ENCODE peak calls at places on chromosomes 3 and 15, in seven cellular contexts. V, Z, S, F, Q, B and I are unnamed samples.

GRCh38 chr3:43346990-43347749 is 60.8 kb downstream of the SNRK start:
- DNase-seq in Q (peak; percentile 17), V (peak; percentile 21), Z (no peak), S (no peak), F (no peak), B (no peak), I (no peak)

GRCh38 chr3:123571264-123571972 is 13.4 kb downstream of the HACD2 start:
- DNase-seq in B (peak; percentile 51), Z (peak; percentile 97), V (no peak), S (no peak), F (peak; percentile 80), Q (no peak), I (no peak)

GRCh38 chr3:25910997-25911396 is 121.1 kb downstream of the OXSM start:
- DNase-seq in Q (peak; percentile 6), V (peak; percentile 48), B (peak; percentile 70), F (peak; percentile 56), S (no peak), Z (peak; percentile 61), I (no peak)

GRCh38 chr3:56302417-56302816 is 165.8 kb downstream of the ERC2 start:
- DNase-seq in Q (peak; percentile 12), B (no peak), S (no peak), Z (peak; percentile 55), F (no peak), V (no peak), I (peak; percentile 51)

GRCh38 chr3:17166369-17166768 is 281.6 kb downstream of the PLCL2 start:
- DNase-seq in B (no peak), Q (no peak), Z (no peak), V (no peak), F (no peak), S (no peak), I (no peak)

GRCh38 chr15:36484038-36484778 is 95.2 kb upstream of the CDIN1 start:
- DNase-seq in S (no peak), B (no peak), F (no peak), V (peak; percentile 87), Z (no peak), Q (no peak), I (no peak)

GRCh38 chr15:45869034-45869668 is 234.3 kb downstream of the SQOR start:
- DNase-seq in V (no peak), Z (no peak), S (no peak), F (no peak), B (no peak), Q (no peak), I (no peak)

GRCh38 chr3:186281172-186281571 is 80.9 kb downstream of the DGKG start:
- DNase-seq in S (no peak), Z (no peak), V (peak; percentile 88), Q (peak; percentile 77), F (no peak), B (no peak), I (no peak)

GRCh38 chr15:65329991-65330735 is 25.7 kb downstream of the RNU5B-1 start:
- DNase-seq in V (no peak), F (no peak), S (no peak), Q (no peak), Z (no peak), B (no peak), I (no peak)

GRCh38 chr3:123705886-123706285 is 121.0 kb upstream of the HACD2 start:
- DNase-seq in Z (no peak), Q (no peak), V (no peak), F (no peak), S (no peak), B (no peak), I (no peak)

GRCh38 chr15:59812889-59813288 is 123.8 kb upstream of the BNIP2 start:
- DNase-seq in Q (no peak), V (no peak), Z (peak; percentile 46), S (no peak), B (no peak), F (no peak), I (no peak)

GRCh38 chr15:50181206-50181982 is 602 bp upstream of the SLC27A2 start:
- DNase-seq in F (peak; percentile 43), Z (no peak), B (peak; percentile 48), V (no peak), Q (no peak), S (no peak), I (no peak)

GRCh38 chr3:150293401-150294001 is 114.6 kb upstream of the TSC22D2 start:
- DNase-seq in F (no peak), V (peak; percentile 81), B (no peak), Q (peak; percentile 56), S (no peak), Z (no peak), I (peak; percentile 93)

GRCh38 chr15:77087213-77087612 is 16.3 kb upstream of the TSPAN3 start:
- DNase-seq in V (no peak), S (no peak), Z (no peak), Q (no peak), B (no peak), F (no peak), I (no peak)

GRCh38 chr3:16767006-16767405 is 117.7 kb upstream of the PLCL2 start:
- DNase-seq in Z (peak; percentile 47), F (peak; percentile 35), V (no peak), Q (no peak), B (no peak), S (no peak), I (peak; percentile 33)

GRCh38 chr15:84955089-84955848 is 26.4 kb upstream of the PDE8A start:
- DNase-seq in Z (peak; percentile 83), S (peak; percentile 15), Q (peak; percentile 81), B (peak; percentile 70), V (peak; percentile 78), F (peak; percentile 78), I (peak; percentile 61)

GRCh38 chr3:23735575-23736326 is 70.0 kb upstream of the UBE2E1 start:
- DNase-seq in F (no peak), Z (no peak), S (no peak), Q (peak; percentile 50), V (no peak), B (no peak), I (no peak)

GRCh38 chr3:98612587-98612986 is 19.2 kb upstream of the CPOX start:
- DNase-seq in S (no peak), B (peak; percentile 69), Z (peak; percentile 80), F (peak; percentile 76), Q (no peak), V (no peak), I (no peak)

GRCh38 chr3:15271785-15272381 is 60.5 kb downstream of the SH3BP5 start:
- DNase-seq in Z (no peak), S (no peak), F (no peak), B (no peak), Q (no peak), V (no peak), I (peak; percentile 33)

GRCh38 chr3:174480767-174481166 is 378.4 kb upstream of the NAALADL2 start:
- DNase-seq in S (no peak), B (no peak), F (no peak), V (no peak), Z (no peak), Q (no peak), I (no peak)

GRCh38 chr3:171950373-171950772 is 89.0 kb upstream of the FNDC3B start:
- DNase-seq in B (no peak), V (peak; percentile 56), F (no peak), Z (peak; percentile 89), S (no peak), Q (peak; percentile 59), I (no peak)

GRCh38 chr3:133663569-133664313 is 2.0 kb upstream of the TOPBP1 start:
- DNase-seq in Q (peak; percentile 68), V (peak; percentile 55), Z (peak; percentile 88), B (peak; percentile 47), S (peak; percentile 41), F (peak; percentile 57), I (peak; percentile 89)

GRCh38 chr3:120753831-120754230 is 11.3 kb downstream of the GTF2E1 start:
- DNase-seq in V (peak; percentile 27), F (no peak), S (no peak), Z (no peak), B (no peak), Q (no peak), I (no peak)

GRCh38 chr3:73291541-73291940 is 230.1 kb downstream of the EBLN2 start:
- DNase-seq in Z (no peak), F (no peak), S (no peak), V (no peak), Q (no peak), B (no peak), I (no peak)

GRCh38 chr3:73294532-73294931 is 233.1 kb downstream of the EBLN2 start:
- DNase-seq in B (no peak), Z (peak; percentile 48), Q (no peak), F (peak; percentile 35), V (no peak), S (no peak), I (no peak)

GRCh38 chr3:73296258-73296635 is 234.8 kb downstream of the EBLN2 start:
- DNase-seq in F (no peak), V (no peak), Q (no peak), Z (no peak), B (no peak), S (no peak), I (no peak)

GRCh38 chr3:73295511-73296257 is 234.2 kb downstream of the EBLN2 start:
- DNase-seq in S (no peak), F (no peak), Q (no peak), V (no peak), Z (no peak), B (no peak), I (no peak)

DNA sequence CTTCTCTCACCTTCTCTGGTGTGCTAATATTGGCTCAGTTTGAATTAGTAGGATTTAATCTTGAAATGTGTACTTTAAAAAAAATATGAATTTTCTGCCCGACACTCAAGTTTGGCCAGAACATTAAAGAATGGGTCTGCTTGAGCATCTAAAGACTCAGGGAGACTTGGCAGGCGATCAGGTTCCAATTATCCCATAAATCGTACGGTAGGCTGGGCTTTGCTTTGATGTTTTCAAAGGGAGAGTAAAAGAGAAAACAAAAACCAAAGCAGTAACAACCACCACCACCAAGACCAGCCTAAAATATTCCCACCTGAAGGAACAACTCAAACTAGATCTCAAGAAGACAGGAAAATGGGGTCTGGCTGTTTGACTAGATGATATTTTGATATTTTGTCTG is 230.8 kb downstream of the EBLN2 start:
- DNase-seq in Q (no peak), V (no peak), Z (no peak), S (no peak), B (no peak), F (no peak), I (no peak)
- H2AK5ac ChIP-seq in Q (no peak overlapping the region), V (no peak overlapping the region), Z (no peak overlapping the region), S (no peak overlapping the region), B (no peak overlapping the region), F (no peak overlapping the region), I (no peak overlapping the region)

DNA sequence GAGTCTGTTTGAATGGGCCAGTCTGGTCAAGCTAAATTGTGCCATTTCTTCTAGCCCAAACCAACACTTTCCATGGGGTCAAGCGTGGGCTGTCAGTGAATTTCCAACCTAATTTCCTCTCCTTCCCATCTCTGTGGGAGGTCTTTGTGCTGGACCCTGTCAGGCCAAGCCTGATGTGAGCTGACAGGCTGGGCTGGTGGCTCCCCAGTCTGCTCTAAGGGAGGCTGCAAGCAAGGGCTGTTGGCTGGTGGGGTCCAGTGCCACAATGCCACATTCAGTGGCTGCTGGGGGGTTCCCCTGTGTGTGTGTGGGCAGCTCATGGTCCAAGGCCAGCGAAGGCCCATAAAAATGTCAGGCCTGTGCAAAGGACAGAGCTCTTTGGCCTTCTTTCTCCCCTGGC is 216.1 kb downstream of the OPA1 start:
- DNase-seq in B (no peak), Q (no peak), Z (no peak), S (peak; percentile 30), F (no peak), V (no peak), I (no peak)
- H4K8ac ChIP-seq in B (no peak overlapping the region), Q (no peak overlapping the region), Z (no peak overlapping the region), S (no peak overlapping the region), F (no peak overlapping the region), V (no peak overlapping the region), I (no peak overlapping the region)

GRCh38 chr15:32781781-32782180 is 64.0 kb downstream of the GREM1 start:
- DNase-seq in V (no peak), S (no peak), Q (no peak), B (no peak), F (no peak), Z (peak; percentile 88), I (peak; percentile 12)
- H2AK5ac ChIP-seq in V (no peak overlapping the region), S (no peak overlapping the region), Q (no peak overlapping the region), B (no peak overlapping the region), F (no peak overlapping the region), Z (no peak overlapping the region), I (no peak overlapping the region)

GRCh38 chr3:19216669-19217337 is 68.5 kb downstream of the KCNH8 start:
- DNase-seq in Q (no peak), B (no peak), S (no peak), Z (no peak), F (no peak), V (no peak), I (no peak)
- H4K8ac ChIP-seq in Q (no peak overlapping the region), B (no peak overlapping the region), S (no peak overlapping the region), Z (no peak overlapping the region), F (no peak overlapping the region), V (no peak overlapping the region), I (no peak overlapping the region)